ENCODE peak calls at places on chromosomes 6 and 20, in seven cellular contexts. Y is AG04450; G is Panc1; A is stimulated activated CD8-positive, alpha-beta memory T cell treated with anti-CD3 and anti-CD28 coated beads, Interleukin-2, amount 100 ng/mL, for 1 hour; D is activated naive CD8-positive, alpha-beta T cell treated with anti-CD3 and anti-CD28 coated beads, Interleukin-2, amount 50 U/mL, for 24 hours; I is NCI-H1930; V is central memory CD4-positive, alpha-beta T cell. L is an unnamed sample.

GRCh38 chr6:85680388-85680787 is 37.7 kb upstream of the SYNCRIP start:
- DNase-seq in Y (no peak), G (no peak), A (no peak), D (no peak), I (no peak), V (no peak), L (no peak)

GRCh38 chr6:3137057-3137777 is 18.7 kb downstream of the BPHL start:
- DNase-seq in Y (no peak), G (no peak), A (no peak), D (no peak), I (no peak), V (no peak), L (no peak)

GRCh38 chr20:10970109-10970508 is 296.3 kb upstream of the JAG1 start:
- DNase-seq in Y (no peak), G (no peak), A (no peak), D (no peak), I (no peak), V (no peak), L (no peak)

GRCh38 chr20:36132802-36133211 is 21.7 kb upstream of the EPB41L1 start:
- DNase-seq in Y (no peak), G (no peak), A (no peak), D (no peak), I (no peak), V (no peak), L (no peak)

GRCh38 chr20:59858425-59858824 is 75.0 kb downstream of the SYCP2 start:
- DNase-seq in Y (no peak), G (no peak), A (no peak), D (no peak), I (no peak), V (no peak), L (no peak)

GRCh38 chr6:30829016-30829415 is 55.3 kb upstream of the DDR1 start:
- DNase-seq in Y (no peak), G (no peak), A (no peak), D (no peak), I (no peak), V (no peak), L (no peak)

GRCh38 chr20:32886652-32887051 is 27.9 kb downstream of the EFCAB8 start:
- DNase-seq in Y (no peak), G (no peak), A (no peak), D (no peak), I (no peak), V (no peak), L (no peak)

GRCh38 chr20:22977047-22977785 is 57.9 kb upstream of the SSTR4 start:
- DNase-seq in Y (no peak), G (no peak), A (no peak), D (no peak), I (no peak), V (no peak), L (no peak)

GRCh38 chr6:29864037-29864795 is 36.6 kb downstream of the HLA-G start:
- DNase-seq in Y (no peak), G (no peak), A (no peak), D (no peak), I (no peak), V (no peak), L (no peak)

GRCh38 chr20:49559411-49560081 is 8.4 kb downstream of the PTGIS start:
- DNase-seq in Y (no peak), G (no peak), A (no peak), D (no peak), I (no peak), V (no peak), L (no peak)

GRCh38 chr6:159899994-159900745 is 9.4 kb downstream of the MAS1 start:
- DNase-seq in Y (peak; percentile 77), G (no peak), A (no peak), D (no peak), I (no peak), V (no peak), L (peak; percentile 85)

GRCh38 chr20:32858873-32859372 is at the start of gene EFCAB8:
- DNase-seq in Y (no peak), G (no peak), A (no peak), D (no peak), I (no peak), V (no peak), L (no peak)

GRCh38 chr6:46023216-46023915 is 7.7 kb upstream of the CLIC5 start:
- DNase-seq in Y (no peak), G (no peak), A (no peak), D (no peak), I (no peak), V (no peak), L (no peak)

GRCh38 chr6:37872385-37872768 is 52.9 kb downstream of the ZFAND3 start:
- DNase-seq in Y (no peak), G (no peak), A (no peak), D (no peak), I (no peak), V (no peak), L (no peak)

GRCh38 chr20:62616728-62617621 is 25.3 kb upstream of the SLCO4A1 start:
- DNase-seq in Y (peak; percentile 21), G (peak; percentile 52), A (peak; percentile 41), D (peak; percentile 85), I (peak; percentile 69), V (peak; percentile 44), L (no peak)

GRCh38 chr6:24876496-24877465 is 59.0 kb downstream of the RIPOR2 start:
- DNase-seq in Y (no peak), G (no peak), A (no peak), D (no peak), I (no peak), V (no peak), L (no peak)

GRCh38 chr6:37640776-37641395 is 56.8 kb downstream of the MDGA1 start:
- DNase-seq in Y (no peak), G (no peak), A (no peak), D (no peak), I (no peak), V (no peak), L (no peak)

GRCh38 chr6:50093116-50093937 is 43.6 kb upstream of the DEFB112 start:
- DNase-seq in Y (no peak), G (no peak), A (no peak), D (no peak), I (no peak), V (no peak), L (no peak)

GRCh38 chr20:11001767-11002540 is 328.2 kb upstream of the JAG1 start:
- DNase-seq in Y (no peak), G (peak; percentile 98), A (no peak), D (no peak), I (no peak), V (no peak), L (peak; percentile 46)

GRCh38 chr20:54137115-54137514 is 36.7 kb downstream of the CYP24A1 start:
- DNase-seq in Y (no peak), G (no peak), A (no peak), D (no peak), I (no peak), V (no peak), L (no peak)

GRCh38 chr6:84582997-84583396 is 181.4 kb downstream of the TBX18 start:
- DNase-seq in Y (no peak), G (no peak), A (no peak), D (no peak), I (no peak), V (no peak), L (no peak)

GRCh38 chr20:61045876-61046585 is 206.0 kb upstream of the CDH4 start:
- DNase-seq in Y (no peak), G (no peak), A (no peak), D (no peak), I (no peak), V (no peak), L (no peak)

GRCh38 chr20:47792021-47792618 is 6.8 kb upstream of the SULF2 start:
- DNase-seq in Y (peak; percentile 65), G (no peak), A (no peak), D (no peak), I (no peak), V (no peak), L (peak; percentile 75)

GRCh38 chr6:17385660-17386059 is 7.7 kb upstream of the CAP2 start:
- DNase-seq in Y (peak; percentile 66), G (no peak), A (no peak), D (no peak), I (no peak), V (no peak), L (peak; percentile 48)

GRCh38 chr6:89508755-89509563 is 76.0 kb downstream of the ANKRD6 start:
- DNase-seq in Y (no peak), G (no peak), A (no peak), D (no peak), I (no peak), V (no peak), L (no peak)

GRCh38 chr6:90157441-90157840 is 139.2 kb downstream of the BACH2 start:
- DNase-seq in Y (no peak), G (no peak), A (no peak), D (no peak), I (no peak), V (no peak), L (no peak)

GRCh38 chr20:32067234-32067821 is 15.3 kb downstream of the HCK start:
- DNase-seq in Y (peak; percentile 36), G (no peak), A (no peak), D (no peak), I (no peak), V (no peak), L (peak; percentile 55)

GRCh38 chr20:34988176-34988540 is 32.5 kb downstream of the MYH7B start:
- DNase-seq in Y (no peak), G (no peak), A (no peak), D (no peak), I (no peak), V (no peak), L (no peak)

GRCh38 chr20:32538526-32538918 is 46.6 kb downstream of the NOL4L start:
- DNase-seq in Y (no peak), G (no peak), A (no peak), D (no peak), I (no peak), V (peak; percentile 60), L (no peak)

GRCh38 chr20:25282034-25282781 is 34.3 kb downstream of the PYGB start:
- DNase-seq in Y (no peak), G (no peak), A (no peak), D (no peak), I (no peak), V (no peak), L (no peak)

GRCh38 chr6:39452306-39452705 is 129.8 kb upstream of the KCNK16 start:
- DNase-seq in Y (no peak), G (no peak), A (no peak), D (no peak), I (no peak), V (no peak), L (peak; percentile 31)

GRCh38 chr20:41218466-41218865 is 81.1 kb downstream of the PLCG1 start:
- DNase-seq in Y (peak; percentile 11), G (no peak), A (no peak), D (no peak), I (no peak), V (no peak), L (no peak)

GRCh38 chr20:46130534-46130933 is 12.4 kb downstream of the CD40 start:
- DNase-seq in Y (no peak), G (no peak), A (no peak), D (no peak), I (no peak), V (no peak), L (no peak)

GRCh38 chr20:61875221-61875885 is 190.3 kb downstream of the TAF4 start:
- DNase-seq in Y (no peak), G (no peak), A (no peak), D (no peak), I (peak; percentile 12), V (no peak), L (no peak)

GRCh38 chr20:364905-365794 is 15.4 kb upstream of the TRIB3 start:
- DNase-seq in Y (no peak), G (no peak), A (no peak), D (no peak), I (no peak), V (no peak), L (no peak)

GRCh38 chr6:53809691-53810090 is 14.9 kb downstream of the LRRC1 start:
- DNase-seq in Y (no peak), G (no peak), A (no peak), D (no peak), I (no peak), V (no peak), L (no peak)

L was measured in non-pigmented ciliary epithelial cell.